ENCODE peak calls at places on chromosome 18, in six cellular contexts. V is IMR-90; T is NCI-H774; J is activated T-cell treated with anti-CD3 and anti-CD28 coated beads, Interleukin-2, amount 50 U/mL, for 24 hours; O is A172; Y is activated CD8-positive, alpha-beta T cell treated with anti-CD3 and anti-CD28 coated beads, Interleukin-2, amount 10 ng/mL, durations not matched to agents 7 days and 5 days. G is an unnamed sample.

GRCh38 chr18:58321986-58322385 is 278.0 kb downstream of the NEDD4L start:
- DNase-seq in J (no peak), Y (peak), V (peak), T (peak), O (peak), G (peak)

GRCh38 chr18:63974991-63975390 is 5.1 kb downstream of the SERPINB8 start:
- DNase-seq in V (peak), Y (peak), T (no peak), J (no peak), O (no peak), G (peak)

GRCh38 chr18:45320724-45321123 is 294.6 kb upstream of the SLC14A2 start:
- DNase-seq in V (no peak), O (no peak), T (no peak), Y (no peak), J (no peak), G (no peak)

GRCh38 chr18:31596081-31596872 is 4.6 kb downstream of the TTR start:
- DNase-seq in Y (no peak), J (no peak), T (no peak), V (no peak), O (no peak), G (no peak)

GRCh38 chr18:54218299-54218698 is 6.2 kb downstream of the MBD2 start:
- DNase-seq in Y (no peak), J (no peak), V (no peak), O (no peak), T (no peak), G (no peak)

GRCh38 chr18:57954928-57955327 is 89.1 kb upstream of the NEDD4L start:
- DNase-seq in J (no peak), O (no peak), Y (no peak), V (no peak), T (no peak), G (no peak)

GRCh38 chr18:63320690-63321265 is 1.2 kb upstream of the BCL2 start:
- DNase-seq in V (peak), Y (peak), O (no peak), T (peak), J (peak), G (peak)

GRCh38 chr18:2304378-2305175 is 266.7 kb downstream of the METTL4 start:
- DNase-seq in Y (no peak), T (no peak), V (peak), J (no peak), O (peak), G (peak)

GRCh38 chr18:60950634-60951033 is 382.6 kb upstream of the CDH20 start:
- DNase-seq in T (no peak), V (no peak), O (no peak), J (no peak), Y (no peak), G (no peak)

GRCh38 chr18:21242141-21243040 is at the start of gene GREB1L:
- DNase-seq in J (peak), V (no peak), Y (peak), T (peak), O (peak), G (peak)